ENCODE peak calls at places on chromosomes 13 and 19, in eight cellular contexts. One of them, this sample, is unnamed.
A peak's percentile ranks its signal among the peaks of the same experiment; 100 is the strongest.

GRCh38 chr19:39297931-39298634 is 1.9 kb downstream of the IFNL1 start:
- DNase-seq in aorta: peak; percentile 61
- DNase-seq in MM.1S: no peak
- DNase-seq in AG09309: no peak
- DNase-seq in esophagus muscularis mucosa: no peak
- DNase-seq in fibroblast of lung: no peak
- DNase-seq in AG10803: no peak
- DNase-seq in heart right ventricle: no peak
- DNase-seq in this sample: peak; percentile 37

GRCh38 chr19:55676384-55676783 is 1.4 kb downstream of the EPN1 start:
- DNase-seq in aorta: no peak
- DNase-seq in MM.1S: no peak
- DNase-seq in AG09309: no peak
- DNase-seq in esophagus muscularis mucosa: no peak
- DNase-seq in fibroblast of lung: peak; percentile 10
- DNase-seq in AG10803: peak; percentile 22
- DNase-seq in heart right ventricle: no peak
- DNase-seq in this sample: no peak

GRCh38 chr19:29663861-29664752 is 1.2 kb upstream of the PLEKHF1 start:
- DNase-seq in aorta: no peak
- DNase-seq in MM.1S: no peak
- DNase-seq in AG09309: no peak
- DNase-seq in esophagus muscularis mucosa: no peak
- DNase-seq in fibroblast of lung: peak; percentile 56
- DNase-seq in AG10803: peak; percentile 73
- DNase-seq in heart right ventricle: no peak
- DNase-seq in this sample: no peak

GRCh38 chr13:101489635-101490034 is 37.2 kb downstream of the ITGBL1 start:
- DNase-seq in aorta: no peak
- DNase-seq in MM.1S: no peak
- DNase-seq in AG09309: no peak
- DNase-seq in esophagus muscularis mucosa: no peak
- DNase-seq in fibroblast of lung: peak; percentile 71
- DNase-seq in AG10803: no peak
- DNase-seq in heart right ventricle: no peak
- DNase-seq in this sample: no peak

GRCh38 chr13:83884141-83884540 is 1.9 kb upstream of the SLITRK1 start:
- DNase-seq in aorta: no peak
- DNase-seq in MM.1S: no peak
- DNase-seq in AG09309: no peak
- DNase-seq in esophagus muscularis mucosa: no peak
- DNase-seq in fibroblast of lung: no peak
- DNase-seq in AG10803: peak; percentile 27
- DNase-seq in heart right ventricle: no peak
- DNase-seq in this sample: no peak

GRCh38 chr13:51584731-51585191 is 499 bp downstream of the WDFY2 start:
- DNase-seq in aorta: peak; percentile 76
- DNase-seq in MM.1S: peak; percentile 55
- DNase-seq in AG09309: no peak
- DNase-seq in esophagus muscularis mucosa: no peak
- DNase-seq in fibroblast of lung: peak; percentile 56
- DNase-seq in AG10803: peak; percentile 31
- DNase-seq in heart right ventricle: peak; percentile 46
- DNase-seq in this sample: peak; percentile 47

GRCh38 chr19:47487551-47488515 is 3.8 kb upstream of the KPTN start:
- DNase-seq in aorta: no peak
- DNase-seq in MM.1S: no peak
- DNase-seq in AG09309: no peak
- DNase-seq in esophagus muscularis mucosa: no peak
- DNase-seq in fibroblast of lung: no peak
- DNase-seq in AG10803: no peak
- DNase-seq in heart right ventricle: no peak
- DNase-seq in this sample: peak; percentile 84

GRCh38 chr19:46319620-46320019 is 22.8 kb downstream of the HIF3A start:
- DNase-seq in aorta: no peak
- DNase-seq in MM.1S: no peak
- DNase-seq in AG09309: no peak
- DNase-seq in esophagus muscularis mucosa: no peak
- DNase-seq in fibroblast of lung: no peak
- DNase-seq in AG10803: no peak
- DNase-seq in heart right ventricle: no peak
- DNase-seq in this sample: no peak

GRCh38 chr19:47469719-47470118 is 2.0 kb downstream of the SLC8A2 start:
- DNase-seq in aorta: no peak
- DNase-seq in MM.1S: no peak
- DNase-seq in AG09309: no peak
- DNase-seq in esophagus muscularis mucosa: no peak
- DNase-seq in fibroblast of lung: no peak
- DNase-seq in AG10803: no peak
- DNase-seq in heart right ventricle: no peak
- DNase-seq in this sample: no peak

GRCh38 chr19:8663920-8664670 is 33.7 kb downstream of the NFILZ start:
- DNase-seq in aorta: peak; percentile 72
- DNase-seq in MM.1S: peak; percentile 2
- DNase-seq in AG09309: no peak
- DNase-seq in esophagus muscularis mucosa: no peak
- DNase-seq in fibroblast of lung: no peak
- DNase-seq in AG10803: no peak
- DNase-seq in heart right ventricle: no peak
- DNase-seq in this sample: peak; percentile 84

GRCh38 chr13:41004875-41005693 is 14.0 kb downstream of the ELF1 start:
- DNase-seq in aorta: no peak
- DNase-seq in MM.1S: peak; percentile 77
- DNase-seq in AG09309: no peak
- DNase-seq in esophagus muscularis mucosa: no peak
- DNase-seq in fibroblast of lung: no peak
- DNase-seq in AG10803: peak; percentile 15
- DNase-seq in heart right ventricle: no peak
- DNase-seq in this sample: peak; percentile 97

GRCh38 chr13:26300140-26300539 is 46.2 kb downstream of the CDK8 start:
- DNase-seq in aorta: no peak
- DNase-seq in MM.1S: no peak
- DNase-seq in AG09309: no peak
- DNase-seq in esophagus muscularis mucosa: no peak
- DNase-seq in fibroblast of lung: peak; percentile 89
- DNase-seq in AG10803: peak; percentile 31
- DNase-seq in heart right ventricle: no peak
- DNase-seq in this sample: no peak

GRCh38 chr13:98978280-98978679 is 416 bp upstream of the DOCK9 start:
- DNase-seq in aorta: no peak
- DNase-seq in MM.1S: no peak
- DNase-seq in AG09309: no peak
- DNase-seq in esophagus muscularis mucosa: no peak
- DNase-seq in fibroblast of lung: peak; percentile 97
- DNase-seq in AG10803: peak; percentile 91
- DNase-seq in heart right ventricle: no peak
- DNase-seq in this sample: no peak

GRCh38 chr19:6210091-6210490 is 69.7 kb downstream of the MLLT1 start:
- DNase-seq in aorta: no peak
- DNase-seq in MM.1S: no peak
- DNase-seq in AG09309: no peak
- DNase-seq in esophagus muscularis mucosa: no peak
- DNase-seq in fibroblast of lung: no peak
- DNase-seq in AG10803: no peak
- DNase-seq in heart right ventricle: no peak
- DNase-seq in this sample: no peak

GRCh38 chr19:45900661-45901431 is 1.6 kb downstream of the MYPOP start:
- DNase-seq in aorta: no peak
- DNase-seq in MM.1S: no peak
- DNase-seq in AG09309: no peak
- DNase-seq in esophagus muscularis mucosa: no peak
- DNase-seq in fibroblast of lung: no peak
- DNase-seq in AG10803: no peak
- DNase-seq in heart right ventricle: no peak
- DNase-seq in this sample: no peak

GRCh38 chr13:48489666-48490065 is 43.2 kb downstream of the RCBTB2 start:
- DNase-seq in aorta: no peak
- DNase-seq in MM.1S: no peak
- DNase-seq in AG09309: no peak
- DNase-seq in esophagus muscularis mucosa: no peak
- DNase-seq in fibroblast of lung: no peak
- DNase-seq in AG10803: no peak
- DNase-seq in heart right ventricle: no peak
- DNase-seq in this sample: no peak
- H3K4me3 ChIP-seq in aorta: no peak overlapping the region
- H3K4me3 ChIP-seq in MM.1S: no peak overlapping the region
- H3K4me3 ChIP-seq in AG09309: no peak overlapping the region
- H3K4me3 ChIP-seq in esophagus muscularis mucosa: no peak overlapping the region
- H3K4me3 ChIP-seq in fibroblast of lung: no peak overlapping the region
- H3K4me3 ChIP-seq in AG10803: no peak overlapping the region
- H3K4me3 ChIP-seq in heart right ventricle: no peak overlapping the region
- H3K4me3 ChIP-seq in this sample: peak overlapping the region; percentile 74

GRCh38 chr19:50266896-50267295 is 62.3 kb downstream of the KCNC3 start:
- DNase-seq in aorta: no peak
- DNase-seq in MM.1S: peak; percentile 8
- DNase-seq in AG09309: no peak
- DNase-seq in esophagus muscularis mucosa: no peak
- DNase-seq in fibroblast of lung: no peak
- DNase-seq in AG10803: no peak
- DNase-seq in heart right ventricle: no peak
- DNase-seq in this sample: no peak

GRCh38 chr19:50266041-50266440 is 62.6 kb downstream of the MYH14 start:
- DNase-seq in aorta: no peak
- DNase-seq in MM.1S: no peak
- DNase-seq in AG09309: no peak
- DNase-seq in esophagus muscularis mucosa: no peak
- DNase-seq in fibroblast of lung: no peak
- DNase-seq in AG10803: no peak
- DNase-seq in heart right ventricle: no peak
- DNase-seq in this sample: no peak

GRCh38 chr19:50269653-50270052 is 59.5 kb downstream of the KCNC3 start:
- DNase-seq in aorta: no peak
- DNase-seq in MM.1S: no peak
- DNase-seq in AG09309: no peak
- DNase-seq in esophagus muscularis mucosa: no peak
- DNase-seq in fibroblast of lung: no peak
- DNase-seq in AG10803: no peak
- DNase-seq in heart right ventricle: no peak
- DNase-seq in this sample: no peak

GRCh38 chr19:50268501-50268900 is 60.7 kb downstream of the KCNC3 start:
- DNase-seq in aorta: no peak
- DNase-seq in MM.1S: no peak
- DNase-seq in AG09309: no peak
- DNase-seq in esophagus muscularis mucosa: no peak
- DNase-seq in fibroblast of lung: no peak
- DNase-seq in AG10803: no peak
- DNase-seq in heart right ventricle: no peak
- DNase-seq in this sample: no peak

DNA sequence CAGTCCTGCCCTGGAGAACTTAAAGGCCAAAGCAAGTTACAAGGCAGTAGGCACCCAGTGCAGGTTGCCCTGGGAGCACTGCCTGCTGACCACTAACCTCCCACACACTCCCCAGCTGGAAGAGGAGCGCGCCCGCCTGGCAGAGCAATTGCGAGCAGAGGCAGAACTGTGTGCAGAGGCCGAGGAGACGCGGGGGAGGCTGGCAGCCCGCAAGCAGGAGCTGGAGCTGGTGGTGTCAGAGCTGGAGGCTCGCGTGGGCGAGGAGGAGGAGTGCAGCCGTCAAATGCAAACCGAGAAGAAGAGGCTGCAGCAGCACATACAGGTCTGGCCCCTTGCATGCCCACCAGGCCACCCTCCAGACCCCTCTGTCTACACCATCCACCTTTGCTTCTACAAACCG is 61.1 kb downstream of the KCNC3 start:
- DNase-seq in aorta: no peak
- DNase-seq in MM.1S: no peak
- DNase-seq in AG09309: no peak
- DNase-seq in esophagus muscularis mucosa: no peak
- DNase-seq in fibroblast of lung: no peak
- DNase-seq in AG10803: no peak
- DNase-seq in heart right ventricle: no peak
- DNase-seq in this sample: no peak
- H3K4me3 ChIP-seq in aorta: no peak overlapping the region
- H3K4me3 ChIP-seq in MM.1S: no peak overlapping the region
- H3K4me3 ChIP-seq in AG09309: no peak overlapping the region
- H3K4me3 ChIP-seq in esophagus muscularis mucosa: no peak overlapping the region
- H3K4me3 ChIP-seq in fibroblast of lung: no peak overlapping the region
- H3K4me3 ChIP-seq in AG10803: no peak overlapping the region
- H3K4me3 ChIP-seq in heart right ventricle: no peak overlapping the region
- H3K4me3 ChIP-seq in this sample: no peak overlapping the region

DNA sequence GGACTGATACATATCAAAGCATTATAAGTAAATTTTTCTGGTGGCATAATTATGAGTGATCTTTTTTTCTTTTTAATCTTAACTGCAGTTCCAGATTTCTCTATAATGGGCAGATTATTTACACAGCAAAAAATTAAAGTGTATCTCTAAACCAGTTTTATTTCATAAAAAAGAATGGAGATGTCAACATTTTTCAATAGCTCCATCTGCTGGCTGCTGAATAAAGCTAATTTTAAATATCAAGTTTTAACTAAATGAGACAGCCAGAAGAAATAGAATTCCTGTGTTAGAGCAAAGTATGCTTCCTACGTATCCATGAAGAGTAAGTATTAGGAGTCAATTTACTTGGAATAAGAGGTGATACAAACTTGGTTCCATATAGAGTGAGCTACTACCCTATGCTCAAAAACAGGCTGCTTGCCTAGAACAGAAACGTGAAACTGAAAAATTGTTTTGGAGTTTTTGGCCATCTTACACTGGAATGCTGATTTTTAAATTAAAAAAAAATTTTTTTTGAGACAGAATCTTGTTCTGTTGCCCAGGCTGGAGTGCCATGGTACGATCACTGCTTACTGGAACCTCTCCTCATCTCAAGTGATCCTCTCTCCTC is 5.0 kb upstream of the PDS5B start:
- DNase-seq in aorta: no peak
- DNase-seq in MM.1S: peak; percentile 26
- DNase-seq in AG09309: no peak
- DNase-seq in esophagus muscularis mucosa: no peak
- DNase-seq in fibroblast of lung: peak; percentile 11
- DNase-seq in AG10803: peak; percentile 39
- DNase-seq in heart right ventricle: no peak
- DNase-seq in this sample: peak; percentile 24
- H3K4me3 ChIP-seq in aorta: no peak overlapping the region
- H3K4me3 ChIP-seq in MM.1S: no peak overlapping the region
- H3K4me3 ChIP-seq in AG09309: no peak overlapping the region
- H3K4me3 ChIP-seq in esophagus muscularis mucosa: no peak overlapping the region
- H3K4me3 ChIP-seq in fibroblast of lung: no peak overlapping the region
- H3K4me3 ChIP-seq in AG10803: no peak overlapping the region
- H3K4me3 ChIP-seq in heart right ventricle: no peak overlapping the region
- H3K4me3 ChIP-seq in this sample: no peak overlapping the region

DNA sequence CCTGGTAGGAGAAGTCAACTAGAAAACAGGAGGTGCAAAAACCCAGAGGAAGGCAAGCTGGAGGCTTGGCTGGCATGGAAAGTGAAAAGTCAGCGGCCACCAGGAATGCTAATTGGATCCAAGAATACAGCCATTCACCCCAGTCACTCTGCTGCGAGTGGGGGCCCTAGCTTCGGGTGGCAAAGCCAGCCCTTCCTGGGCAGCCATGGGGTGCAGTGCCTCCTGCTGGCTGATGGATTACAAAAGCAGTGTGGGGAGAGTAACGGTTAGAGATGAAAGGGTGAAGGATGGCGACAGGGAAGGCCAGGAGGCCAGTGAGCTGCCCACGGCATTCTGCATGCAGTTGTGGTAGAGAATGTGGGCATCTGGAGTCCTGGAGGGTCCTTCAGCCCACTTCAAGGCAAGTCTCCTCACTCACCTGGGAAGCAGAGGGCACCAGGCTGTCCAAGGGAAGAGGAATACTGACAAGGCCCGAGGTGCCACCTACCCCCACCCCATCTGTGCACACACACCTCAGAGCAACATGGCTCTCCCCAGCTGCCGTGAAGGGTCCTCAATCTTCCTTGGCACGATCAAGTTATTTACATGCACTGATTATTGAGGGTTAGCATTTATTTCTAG is 20.3 kb upstream of the EPHX3 start:
- DNase-seq in aorta: peak; percentile 81
- DNase-seq in MM.1S: no peak
- DNase-seq in AG09309: no peak
- DNase-seq in esophagus muscularis mucosa: no peak
- DNase-seq in fibroblast of lung: peak; percentile 36
- DNase-seq in AG10803: peak; percentile 76
- DNase-seq in heart right ventricle: no peak
- DNase-seq in this sample: no peak
- H3K4me3 ChIP-seq in aorta: no peak overlapping the region
- H3K4me3 ChIP-seq in MM.1S: no peak overlapping the region
- H3K4me3 ChIP-seq in AG09309: no peak overlapping the region
- H3K4me3 ChIP-seq in esophagus muscularis mucosa: no peak overlapping the region
- H3K4me3 ChIP-seq in fibroblast of lung: no peak overlapping the region
- H3K4me3 ChIP-seq in AG10803: no peak overlapping the region
- H3K4me3 ChIP-seq in heart right ventricle: no peak overlapping the region
- H3K4me3 ChIP-seq in this sample: no peak overlapping the region

This sample was measured in Jurkat, Clone E6-1.